ENCODE peak calls at places on chromosomes 4 and X, in six cellular contexts. T is ascending aorta, F is transverse colon, D is neural crest cell, C is H9, Z is tibial nerve. P is an unnamed sample.

GRCh38 chr4:168361365-168362024 is 42.9 kb upstream of the DDX60 start:
- DNase-seq in F (no peak), T (no peak), D (no peak), C (no peak), Z (no peak), P (no peak)

GRCh38 chr4:93693141-93693540 is 135.4 kb upstream of the ATOH1 start:
- DNase-seq in T (no peak), Z (no peak), D (no peak), C (no peak), F (no peak), P (no peak)

GRCh38 chrX:3738489-3738888 is 25.0 kb upstream of the PRKX start:
- DNase-seq in T (no peak), C (no peak), F (no peak), D (no peak), Z (no peak), P (no peak)

GRCh38 chrX:7264399-7264798 is 116.4 kb upstream of the PUDP start:
- DNase-seq in D (no peak), T (no peak), C (no peak), F (no peak), Z (no peak), P (no peak)

GRCh38 chr4:140756292-140757219 is at the start of gene TBC1D9:
- DNase-seq in F (peak; percentile 84), Z (peak; percentile 38), D (peak; percentile 61), C (peak; percentile 95), T (peak; percentile 64), P (peak; percentile 80)

GRCh38 chrX:151983186-151983585 is 8.7 kb upstream of the GABRE start:
- DNase-seq in T (no peak), D (no peak), F (no peak), Z (no peak), C (no peak), P (no peak)

GRCh38 chr4:25970691-25971427 is 56.8 kb downstream of the SMIM20 start:
- DNase-seq in T (no peak), Z (no peak), D (no peak), F (peak; percentile 39), C (no peak), P (peak; percentile 50)

GRCh38 chr4:157824006-157824405 is 348.8 kb downstream of the GASK1B start:
- DNase-seq in Z (no peak), F (no peak), D (no peak), C (no peak), T (no peak), P (no peak)

GRCh38 chr4:185005209-185005819 is 13.0 kb upstream of the HELT start:
- DNase-seq in C (peak; percentile 82), Z (peak; percentile 74), D (peak; percentile 89), F (peak; percentile 85), T (peak; percentile 38), P (peak; percentile 72)

GRCh38 chr4:178080312-178080711 is 638.1 kb upstream of the AGA start:
- DNase-seq in C (no peak), F (no peak), Z (no peak), T (no peak), D (no peak), P (no peak)

GRCh38 chr4:3465698-3466671 is 2.9 kb downstream of the DOK7 start:
- DNase-seq in C (peak; percentile 74), T (no peak), D (no peak), Z (no peak), F (no peak), P (peak; percentile 49)

GRCh38 chr4:3655485-3656429 is 110.4 kb upstream of the ADRA2C start:
- DNase-seq in F (no peak), T (no peak), C (peak; percentile 57), Z (no peak), D (no peak), P (no peak)

GRCh38 chr4:30073001-30073710 is 647.0 kb upstream of the PCDH7 start:
- DNase-seq in D (no peak), F (no peak), T (no peak), Z (no peak), C (no peak), P (no peak)

GRCh38 chr4:111847256-111848108 is 297.8 kb upstream of the FAM241A start:
- DNase-seq in D (no peak), F (no peak), C (no peak), Z (no peak), T (no peak), P (no peak)
- TF ChIP-seq CTCF in D (peak; percentile 60), F (no peak), C (peak; percentile 61), Z (no peak), T (no peak), P (no peak)

DNA sequence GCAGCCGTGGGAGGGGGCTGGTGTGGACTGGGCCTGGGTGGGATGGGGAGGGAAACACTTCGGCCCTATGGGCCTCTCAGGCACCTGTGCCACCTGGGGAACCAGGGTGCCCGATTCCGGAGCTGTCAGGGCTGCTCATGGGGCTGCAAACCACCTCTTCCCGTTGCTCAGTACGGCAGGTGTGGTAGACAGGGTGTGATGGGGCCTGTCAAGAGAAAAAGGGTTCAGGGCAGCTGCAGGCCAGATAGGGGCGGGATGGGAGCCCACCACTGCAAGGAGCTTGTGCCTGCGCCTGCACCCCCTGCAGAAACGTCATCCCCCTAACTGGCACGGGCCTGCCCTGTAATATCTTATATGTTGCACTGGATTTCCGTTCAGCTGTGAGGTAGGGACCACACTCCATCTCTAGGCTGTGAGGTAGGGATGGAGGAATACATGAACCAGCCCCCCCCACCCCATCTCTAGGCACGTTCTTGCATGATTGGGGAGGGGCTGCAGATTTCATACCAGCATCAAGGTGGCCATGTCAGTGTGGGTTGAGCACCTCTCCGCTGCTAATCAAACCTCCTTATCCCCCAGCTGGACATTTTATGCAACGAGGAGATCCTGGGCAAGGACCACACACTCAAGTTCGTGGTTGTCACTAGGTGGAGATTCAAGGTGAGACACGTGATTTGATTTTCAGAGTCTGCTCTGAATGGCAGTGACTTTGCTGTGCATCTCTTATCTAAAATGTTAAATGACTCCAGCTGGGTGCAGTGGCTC is 59.0 kb downstream of the PCGF3 start:
- DNase-seq in T (no peak), F (no peak), Z (no peak), C (no peak), D (no peak), P (no peak)
- TF ChIP-seq CTCF in T (no peak), F (no peak), Z (no peak), C (no peak), D (no peak), P (no peak)

GRCh38 chr4:36411338-36411737 is 129.9 kb downstream of the DTHD1 start:
- DNase-seq in Z (no peak), T (no peak), F (no peak), D (no peak), C (no peak), P (no peak)

GRCh38 chr4:36420111-36420679 is 138.8 kb downstream of the DTHD1 start:
- DNase-seq in C (peak; percentile 54), F (no peak), T (no peak), D (no peak), Z (no peak), P (no peak)

GRCh38 chr4:36414248-36414647 is 132.8 kb downstream of the DTHD1 start:
- DNase-seq in F (no peak), C (no peak), T (no peak), Z (no peak), D (no peak), P (no peak)
- TF ChIP-seq CTCF in F (peak; percentile 15), C (peak; percentile 60), T (no peak), Z (no peak), D (peak; percentile 62), P (no peak)

DNA sequence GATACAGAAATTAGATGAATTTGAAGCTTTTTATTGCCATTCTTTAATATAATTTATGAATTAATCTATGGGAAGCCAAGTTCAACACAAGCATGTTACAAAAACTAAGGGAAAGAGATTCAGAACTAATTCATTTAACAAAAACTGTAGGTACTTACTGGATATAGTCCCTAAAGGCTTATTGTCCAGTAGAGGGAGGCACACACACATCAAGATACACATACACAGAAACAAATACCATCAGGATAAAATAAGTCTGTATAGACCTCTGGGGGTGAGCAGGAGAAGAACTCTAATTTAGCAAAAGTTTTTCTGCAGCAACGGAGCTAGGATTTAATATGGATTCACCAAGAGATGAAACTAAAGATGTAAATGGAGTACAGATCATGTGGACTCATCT is 83.0 kb upstream of the IL13RA1 start:
- DNase-seq in D (no peak), Z (no peak), T (no peak), C (no peak), F (no peak), P (no peak)
- TF ChIP-seq CTCF in D (peak; percentile 58), Z (peak; percentile 39), T (peak; percentile 11), C (peak; percentile 43), F (peak; percentile 36), P (no peak)